ENCODE peak calls at places on chromosome 13, in six cellular contexts. L is mammary epithelial cell, Y is AG09319, A is AG10803, B is upper lobe of right lung, O is left ventricle myocardium inferior. K is an unnamed sample.

GRCh38 chr13:75550159-75550567 is 572 bp downstream of the UCHL3 start:
- DNase-seq in B (no peak), L (peak; percentile 85), A (peak; percentile 62), Y (no peak), O (no peak), K (peak; percentile 43)

GRCh38 chr13:85724554-85725432 is 74.4 kb downstream of the SLITRK6 start:
- DNase-seq in L (no peak), A (no peak), B (no peak), Y (no peak), O (no peak), K (no peak)

GRCh38 chr13:45527699-45528462 is 63.1 kb downstream of the COG3 start:
- DNase-seq in O (no peak), Y (no peak), A (no peak), L (no peak), B (no peak), K (no peak)

GRCh38 chr13:23684647-23685046 is 114.4 kb downstream of the TNFRSF19 start:
- DNase-seq in B (no peak), Y (no peak), A (no peak), O (no peak), L (no peak), K (no peak)

GRCh38 chr13:72960541-72960940 is 98.3 kb upstream of the KLF5 start:
- DNase-seq in L (peak; percentile 69), Y (no peak), A (no peak), O (no peak), B (no peak), K (no peak)

GRCh38 chr13:99363949-99364348 is 56.8 kb upstream of the GPR183 start:
- DNase-seq in Y (no peak), L (no peak), B (no peak), O (no peak), A (no peak), K (no peak)

GRCh38 chr13:39959497-39959896 is 304.0 kb downstream of the COG6 start:
- DNase-seq in B (no peak), A (no peak), L (no peak), O (no peak), Y (no peak), K (no peak)

GRCh38 chr13:45879666-45880065 is 28.1 kb upstream of the SIAH3 start:
- DNase-seq in B (no peak), A (no peak), Y (no peak), O (peak; percentile 65), L (peak; percentile 60), K (no peak)

GRCh38 chr13:113929628-113930615 is 44.0 kb downstream of the C13orf46 start:
- DNase-seq in O (peak; percentile 16), B (peak; percentile 57), Y (no peak), A (peak; percentile 65), L (no peak), K (no peak)

GRCh38 chr13:64538711-64539110 is 2691.4 kb downstream of the PCDH9 start:
- DNase-seq in Y (no peak), L (no peak), A (no peak), B (no peak), O (no peak), K (no peak)

GRCh38 chr13:113815151-113816058 is 48.5 kb downstream of the GAS6 start:
- DNase-seq in B (no peak), Y (no peak), O (no peak), A (no peak), L (no peak), K (no peak)

GRCh38 chr13:44516771-44517170 is 59.4 kb downstream of the TSC22D1 start:
- DNase-seq in O (no peak), A (no peak), L (no peak), Y (no peak), B (no peak), K (no peak)

GRCh38 chr13:64648293-64648692 is 2581.8 kb downstream of the PCDH9 start:
- DNase-seq in B (no peak), A (no peak), L (no peak), O (no peak), Y (no peak), K (no peak)

GRCh38 chr13:60329221-60329983 is 67.6 kb upstream of the TDRD3 start:
- DNase-seq in Y (peak; percentile 11), A (peak; percentile 17), L (peak; percentile 14), O (no peak), B (peak; percentile 64), K (peak; percentile 35)

GRCh38 chr13:60327551-60327950 is 69.5 kb upstream of the TDRD3 start:
- DNase-seq in Y (no peak), L (no peak), A (no peak), O (no peak), B (no peak), K (no peak)

GRCh38 chr13:60328073-60328472 is 68.9 kb upstream of the TDRD3 start:
- DNase-seq in L (no peak), O (no peak), B (no peak), A (no peak), Y (no peak), K (peak; percentile 12)

GRCh38 chr13:60331249-60332012 is 65.6 kb upstream of the TDRD3 start:
- DNase-seq in L (no peak), A (no peak), O (no peak), Y (no peak), B (no peak), K (no peak)

DNA sequence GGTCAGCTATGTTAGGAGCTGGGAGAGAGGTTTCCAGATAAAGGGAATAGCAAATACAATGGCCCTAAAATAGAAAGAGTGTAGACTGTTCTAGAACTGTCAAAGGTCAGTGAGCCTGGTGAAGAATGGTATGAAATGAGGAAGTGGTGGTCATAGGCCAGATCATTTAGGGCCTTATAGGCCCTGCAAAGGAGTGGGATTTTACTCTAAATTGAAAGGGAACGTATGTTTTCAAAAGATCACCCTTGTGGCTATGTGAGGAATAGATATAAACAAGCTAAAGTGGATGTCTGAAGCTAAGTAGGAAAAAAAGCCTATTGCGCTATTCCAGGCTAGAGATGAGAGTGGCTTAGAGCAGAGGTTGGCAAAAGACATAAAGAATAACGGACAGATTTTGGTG is 70.7 kb upstream of the TDRD3 start:
- DNase-seq in Y (no peak), A (no peak), O (no peak), B (no peak), L (no peak), K (no peak)
- TF ChIP-seq CTCF in Y (no peak), A (no peak), O (no peak), B (no peak), L (no peak), K (no peak)

GRCh38 chr13:104592545-104593250 is 1526.5 kb upstream of the SLC10A2 start:
- DNase-seq in A (no peak), O (no peak), B (no peak), Y (no peak), L (no peak), K (no peak)

GRCh38 chr13:104592127-104592526 is 1525.9 kb upstream of the SLC10A2 start:
- DNase-seq in Y (no peak), O (no peak), B (no peak), L (peak; percentile 32), A (no peak), K (no peak)

GRCh38 chr13:104593693-104594092 is 1527.5 kb upstream of the SLC10A2 start:
- DNase-seq in L (no peak), A (no peak), Y (no peak), O (no peak), B (no peak), K (no peak)

GRCh38 chr13:104593251-104593576 is 1527.0 kb upstream of the SLC10A2 start:
- DNase-seq in O (no peak), B (no peak), Y (no peak), A (no peak), L (no peak), K (no peak)

GRCh38 chr13:104594801-104595200 is 1528.6 kb upstream of the SLC10A2 start:
- DNase-seq in L (no peak), O (no peak), B (no peak), A (no peak), Y (no peak), K (no peak)
- TF ChIP-seq CTCF in L (no peak), O (no peak), B (no peak), A (no peak), Y (no peak), K (no peak)

GRCh38 chr13:30403491-30403890 is 18.8 kb upstream of the UBE2L5 start:
- DNase-seq in Y (no peak), B (no peak), A (no peak), L (no peak), O (no peak), K (no peak)
- TF ChIP-seq CTCF in Y (no peak), B (no peak), A (no peak), L (no peak), O (no peak), K (no peak)

DNA sequence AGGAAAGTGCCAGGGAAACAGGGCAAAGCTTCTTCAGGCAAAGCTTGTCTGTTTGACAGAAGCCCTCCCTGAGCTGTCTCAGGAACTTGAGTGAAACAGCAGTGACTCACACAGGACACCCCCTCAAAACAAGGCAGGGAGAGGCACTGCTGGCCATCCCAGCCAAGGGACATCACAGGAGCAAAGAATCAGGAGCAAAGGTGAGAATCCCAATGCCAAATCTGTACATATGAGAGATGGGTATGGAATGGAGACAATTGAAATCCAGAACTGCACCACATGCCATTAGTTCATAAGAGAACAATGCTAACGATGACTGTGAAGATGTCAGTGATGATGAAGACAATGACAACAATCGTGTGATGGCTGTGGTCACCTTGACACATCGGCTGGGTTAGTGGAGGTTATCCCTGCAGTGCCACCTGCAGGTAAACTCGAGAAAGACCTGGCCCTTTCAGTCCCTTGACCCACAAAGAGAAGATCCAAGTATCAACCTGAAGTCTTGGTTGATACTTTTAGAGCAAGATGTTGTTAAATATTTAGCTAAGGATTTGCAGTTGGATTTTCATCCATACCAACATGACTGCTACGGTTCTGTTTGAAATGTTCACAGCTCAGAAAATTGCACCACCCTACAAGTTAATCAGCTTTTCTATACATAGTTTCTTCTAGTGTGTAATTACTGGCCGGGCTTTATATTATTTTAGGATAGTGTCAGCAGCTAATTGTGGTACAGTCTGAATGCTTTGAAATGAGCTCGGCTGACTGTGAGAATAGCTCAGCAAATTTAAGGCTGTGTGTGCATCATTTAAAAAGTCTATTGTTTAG is 42.0 kb upstream of the IPO5 start:
- DNase-seq in A (peak; percentile 54), Y (no peak), O (no peak), L (peak; percentile 29), B (no peak), K (peak; percentile 14)
- TF ChIP-seq CTCF in A (peak; percentile 48), Y (peak; percentile 34), O (peak; percentile 48), L (peak; percentile 58), B (peak; percentile 28), K (peak; percentile 47)

DNA sequence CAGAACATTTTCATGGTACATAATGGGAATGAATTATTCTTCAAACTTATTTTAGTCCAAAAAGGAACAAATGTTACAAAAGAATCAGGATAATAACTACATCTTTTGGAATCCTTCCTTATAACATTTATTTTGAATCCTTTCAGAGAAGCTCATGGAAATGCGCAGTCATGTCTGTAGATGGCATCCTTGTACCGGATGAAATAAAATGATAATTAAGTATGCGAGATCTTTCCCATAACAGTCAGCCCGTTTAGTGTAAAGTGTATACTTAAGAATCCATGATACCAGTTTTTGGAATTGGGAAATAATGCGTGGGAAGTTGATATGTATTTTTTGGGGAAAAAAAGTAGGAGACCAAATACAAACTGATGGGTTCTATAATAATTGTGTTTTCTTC is 418.8 kb downstream of the GPC5 start:
- DNase-seq in L (peak; percentile 3), Y (no peak), O (no peak), A (no peak), B (no peak), K (no peak)
- TF ChIP-seq CTCF in L (no peak), Y (no peak), O (peak; percentile 57), A (no peak), B (peak; percentile 35), K (peak; percentile 18)

DNA sequence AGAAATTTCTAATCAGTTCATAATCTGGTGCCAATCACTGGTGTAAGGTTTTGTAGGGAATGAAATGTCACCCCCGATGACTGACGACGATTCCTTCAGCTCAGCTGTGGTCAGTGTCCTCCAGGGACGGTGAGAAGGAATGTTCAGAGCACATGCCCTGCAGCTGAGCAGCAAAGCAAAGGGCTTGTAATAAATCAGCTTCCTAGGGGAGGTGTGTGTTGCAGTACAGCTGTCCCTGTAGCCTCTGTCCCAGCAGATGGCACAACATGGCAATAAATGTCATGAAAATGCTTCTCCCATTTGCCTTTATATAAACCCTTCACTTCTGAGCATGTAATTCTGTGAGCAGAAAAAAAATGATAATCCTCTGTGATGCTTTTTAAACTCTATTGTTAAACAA is 102.4 kb downstream of the FAM216B start:
- DNase-seq in L (peak; percentile 25), Y (peak; percentile 23), A (peak; percentile 84), B (no peak), O (no peak), K (no peak)
- TF ChIP-seq CTCF in L (peak; percentile 29), Y (peak; percentile 31), A (peak; percentile 50), B (no peak), O (peak; percentile 42), K (peak; percentile 26)

K was measured in GM13977.